ENCODE peak calls at places on chromosomes 7 and 10, in six cellular contexts. C is NB4, I is cardiac muscle cell, T is skeletal muscle cell, W is A172, D is GM23248. Q is an unnamed sample.

GRCh38 chr10:84783386-84783785 is 455.0 kb downstream of the CCSER2 start:
- DNase-seq in C (peak; percentile 50), I (peak; percentile 11), T (no peak), W (peak; percentile 44), D (peak; percentile 39), Q (peak; percentile 10)

GRCh38 chr10:71621783-71622526 is 97.6 kb downstream of the C10orf105 start:
- DNase-seq in C (no peak), I (peak; percentile 43), T (peak; percentile 10), W (peak; percentile 72), D (peak; percentile 71), Q (peak; percentile 89)

GRCh38 chr7:36227223-36227622 is 74.2 kb downstream of the EEPD1 start:
- DNase-seq in C (no peak), I (peak; percentile 55), T (peak; percentile 40), W (peak; percentile 37), D (peak; percentile 89), Q (no peak)

GRCh38 chr7:156156734-156157408 is 344.6 kb upstream of the SHH start:
- DNase-seq in C (peak; percentile 32), I (no peak), T (no peak), W (peak; percentile 36), D (no peak), Q (peak; percentile 63)

GRCh38 chr7:36496576-36496975 is 106.9 kb downstream of the ANLN start:
- DNase-seq in C (no peak), I (no peak), T (no peak), W (no peak), D (no peak), Q (no peak)

GRCh38 chr7:111199643-111200042 is 108.7 kb downstream of the LRRN3 start:
- DNase-seq in C (no peak), I (no peak), T (no peak), W (no peak), D (no peak), Q (no peak)

GRCh38 chr10:132065491-132066105 is at the start of gene JAKMIP3:
- DNase-seq in C (no peak), I (peak; percentile 92), T (peak; percentile 72), W (peak; percentile 68), D (peak; percentile 98), Q (peak; percentile 63)

GRCh38 chr10:23418051-23418681 is 20.7 kb upstream of the OTUD1 start:
- DNase-seq in C (no peak), I (no peak), T (no peak), W (no peak), D (no peak), Q (no peak)

GRCh38 chr10:49361178-49361554 is 34.7 kb downstream of the DRGX start:
- DNase-seq in C (no peak), I (no peak), T (no peak), W (no peak), D (no peak), Q (no peak)

GRCh38 chr10:29142516-29143314 is 146.2 kb upstream of the LYZL1 start:
- DNase-seq in C (no peak), I (no peak), T (no peak), W (no peak), D (no peak), Q (no peak)

GRCh38 chr10:69880301-69881081 is 78.8 kb downstream of the COL13A1 start:
- DNase-seq in C (no peak), I (no peak), T (no peak), W (no peak), D (no peak), Q (no peak)

GRCh38 chr10:126124923-126125322 is 228.6 kb downstream of the FANK1 start:
- DNase-seq in C (no peak), I (peak; percentile 22), T (no peak), W (no peak), D (peak; percentile 52), Q (no peak)

GRCh38 chr10:28730031-28730778 is 52.9 kb downstream of the BAMBI start:
- DNase-seq in C (no peak), I (peak; percentile 43), T (no peak), W (peak; percentile 15), D (no peak), Q (no peak)

GRCh38 chr7:15914611-15915010 is 228.1 kb upstream of the MEOX2 start:
- DNase-seq in C (no peak), I (no peak), T (no peak), W (no peak), D (no peak), Q (no peak)

GRCh38 chr10:80199828-80200227 is 5.5 kb downstream of the ANXA11 start:
- DNase-seq in C (peak; percentile 44), I (peak; percentile 92), T (no peak), W (no peak), D (peak; percentile 95), Q (no peak)

GRCh38 chr10:43453266-43453831 is 16.4 kb downstream of the ZNF487 start:
- DNase-seq in C (no peak), I (no peak), T (no peak), W (no peak), D (peak; percentile 43), Q (no peak)

GRCh38 chr7:117399820-117400422 is 27.4 kb downstream of the ASZ1 start:
- DNase-seq in C (peak; percentile 12), I (peak; percentile 21), T (no peak), W (no peak), D (peak; percentile 45), Q (no peak)

GRCh38 chr10:68305889-68306288 is 26.0 kb upstream of the HNRNPH3 start:
- DNase-seq in C (no peak), I (no peak), T (no peak), W (no peak), D (no peak), Q (no peak)

Q was measured in H54.